ENCODE peak calls at places on chromosomes 7 and 10, in five cellular contexts. One of them, this sample, is unnamed.
A peak's percentile ranks its signal among the peaks of the same experiment; 100 is the strongest.

GRCh38 chr10:26481914-26482550 is 43.9 kb downstream of the APBB1IP start:
- DNase-seq in NCI-H1092 treated with DMSO at 0.1 percent for 48 hours: no peak
- DNase-seq in heart left ventricle: no peak
- DNase-seq in EL: no peak
- DNase-seq in A549: no peak
- DNase-seq in this sample: peak; percentile 69

GRCh38 chr7:47516985-47517590 is 64.8 kb downstream of the TNS3 start:
- DNase-seq in heart left ventricle: no peak
- DNase-seq in A549: no peak
- DNase-seq in EL: no peak
- DNase-seq in NCI-H1092 treated with DMSO at 0.1 percent for 48 hours: peak; percentile 95
- DNase-seq in this sample: no peak

GRCh38 chr7:74409571-74409970 is 44.1 kb upstream of the GTF2IRD1 start:
- DNase-seq in heart left ventricle: no peak
- DNase-seq in NCI-H1092 treated with DMSO at 0.1 percent for 48 hours: no peak
- DNase-seq in EL: no peak
- DNase-seq in A549: no peak
- DNase-seq in this sample: no peak

GRCh38 chr10:58335306-58336005 is 650 bp downstream of the UBE2D1 start:
- DNase-seq in heart left ventricle: peak; percentile 54
- DNase-seq in A549: peak; percentile 33
- DNase-seq in EL: peak; percentile 48
- DNase-seq in NCI-H1092 treated with DMSO at 0.1 percent for 48 hours: peak; percentile 4
- DNase-seq in this sample: no peak

GRCh38 chr10:50511512-50512213 is 112.1 kb downstream of the SGMS1 start:
- DNase-seq in NCI-H1092 treated with DMSO at 0.1 percent for 48 hours: no peak
- DNase-seq in heart left ventricle: no peak
- DNase-seq in EL: peak; percentile 36
- DNase-seq in A549: no peak
- DNase-seq in this sample: no peak

GRCh38 chr7:100171087-100171681 is 2.8 kb upstream of the GAL3ST4 start:
- DNase-seq in A549: no peak
- DNase-seq in EL: no peak
- DNase-seq in NCI-H1092 treated with DMSO at 0.1 percent for 48 hours: no peak
- DNase-seq in heart left ventricle: no peak
- DNase-seq in this sample: peak; percentile 51

GRCh38 chr7:94088560-94088959 is 84.4 kb upstream of the BET1 start:
- DNase-seq in A549: no peak
- DNase-seq in heart left ventricle: no peak
- DNase-seq in EL: peak; percentile 9
- DNase-seq in NCI-H1092 treated with DMSO at 0.1 percent for 48 hours: no peak
- DNase-seq in this sample: no peak

GRCh38 chr7:4650471-4651047 is 31.5 kb upstream of the FOXK1 start:
- DNase-seq in heart left ventricle: peak; percentile 42
- DNase-seq in EL: no peak
- DNase-seq in A549: no peak
- DNase-seq in NCI-H1092 treated with DMSO at 0.1 percent for 48 hours: peak; percentile 12
- DNase-seq in this sample: no peak

GRCh38 chr10:110845756-110846620 is 25.7 kb upstream of the PDCD4 start:
- DNase-seq in heart left ventricle: no peak
- DNase-seq in NCI-H1092 treated with DMSO at 0.1 percent for 48 hours: peak; percentile 45
- DNase-seq in EL: no peak
- DNase-seq in A549: no peak
- DNase-seq in this sample: no peak

GRCh38 chr10:4344544-4344994 is 481.4 kb upstream of the AKR1E2 start:
- DNase-seq in A549: peak; percentile 69
- DNase-seq in heart left ventricle: peak; percentile 67
- DNase-seq in NCI-H1092 treated with DMSO at 0.1 percent for 48 hours: no peak
- DNase-seq in EL: peak; percentile 100
- DNase-seq in this sample: no peak

GRCh38 chr10:75356484-75356883 is 45.1 kb downstream of the ZNF503 start:
- DNase-seq in EL: no peak
- DNase-seq in A549: no peak
- DNase-seq in heart left ventricle: no peak
- DNase-seq in NCI-H1092 treated with DMSO at 0.1 percent for 48 hours: no peak
- DNase-seq in this sample: no peak

GRCh38 chr7:7895754-7896153 is 72.8 kb upstream of the GLCCI1 start:
- DNase-seq in NCI-H1092 treated with DMSO at 0.1 percent for 48 hours: peak; percentile 66
- DNase-seq in EL: no peak
- DNase-seq in heart left ventricle: no peak
- DNase-seq in A549: no peak
- DNase-seq in this sample: no peak

GRCh38 chr7:19958309-19958896 is 185.0 kb upstream of the TMEM196 start:
- DNase-seq in A549: peak; percentile 63
- DNase-seq in heart left ventricle: no peak
- DNase-seq in NCI-H1092 treated with DMSO at 0.1 percent for 48 hours: no peak
- DNase-seq in EL: peak; percentile 92
- DNase-seq in this sample: no peak

GRCh38 chr10:47090042-47090441 is 178.8 kb downstream of the PTPN20 start:
- DNase-seq in heart left ventricle: no peak
- DNase-seq in NCI-H1092 treated with DMSO at 0.1 percent for 48 hours: no peak
- DNase-seq in A549: no peak
- DNase-seq in EL: no peak
- DNase-seq in this sample: no peak

GRCh38 chr7:1530946-1531262 is 402 bp downstream of the MAFK start:
- DNase-seq in heart left ventricle: no peak
- DNase-seq in NCI-H1092 treated with DMSO at 0.1 percent for 48 hours: no peak
- DNase-seq in A549: no peak
- DNase-seq in EL: no peak
- DNase-seq in this sample: no peak

GRCh38 chr10:114458955-114459354 is 54.7 kb upstream of the AFAP1L2 start:
- DNase-seq in EL: peak; percentile 44
- DNase-seq in A549: peak; percentile 40
- DNase-seq in heart left ventricle: no peak
- DNase-seq in NCI-H1092 treated with DMSO at 0.1 percent for 48 hours: no peak
- DNase-seq in this sample: peak; percentile 44

GRCh38 chr10:43115881-43116595 is 22.2 kb upstream of the CSGALNACT2 start:
- DNase-seq in A549: no peak
- DNase-seq in heart left ventricle: no peak
- DNase-seq in NCI-H1092 treated with DMSO at 0.1 percent for 48 hours: no peak
- DNase-seq in EL: no peak
- DNase-seq in this sample: no peak

GRCh38 chr10:12839349-12839927 is 162.1 kb downstream of the CCDC3 start:
- DNase-seq in A549: no peak
- DNase-seq in EL: no peak
- DNase-seq in heart left ventricle: no peak
- DNase-seq in NCI-H1092 treated with DMSO at 0.1 percent for 48 hours: no peak
- DNase-seq in this sample: no peak

GRCh38 chr10:104122273-104123107 is 519 bp downstream of the SFR1 start:
- DNase-seq in NCI-H1092 treated with DMSO at 0.1 percent for 48 hours: peak; percentile 64
- DNase-seq in heart left ventricle: no peak
- DNase-seq in A549: no peak
- DNase-seq in EL: no peak
- DNase-seq in this sample: no peak

GRCh38 chr7:16801111-16801542 is 3.7 kb downstream of the AGR2 start:
- DNase-seq in heart left ventricle: no peak
- DNase-seq in A549: peak; percentile 84
- DNase-seq in NCI-H1092 treated with DMSO at 0.1 percent for 48 hours: peak; percentile 60
- DNase-seq in EL: peak; percentile 83
- DNase-seq in this sample: no peak

GRCh38 chr7:158572000-158572828 is 15.4 kb downstream of the PTPRN2 start:
- DNase-seq in A549: peak; percentile 62
- DNase-seq in heart left ventricle: no peak
- DNase-seq in EL: no peak
- DNase-seq in NCI-H1092 treated with DMSO at 0.1 percent for 48 hours: peak; percentile 67
- DNase-seq in this sample: no peak

GRCh38 chr10:103612462-103613365 is 119.2 kb downstream of the NEURL1 start:
- DNase-seq in A549: no peak
- DNase-seq in EL: peak; percentile 75
- DNase-seq in NCI-H1092 treated with DMSO at 0.1 percent for 48 hours: no peak
- DNase-seq in heart left ventricle: no peak
- DNase-seq in this sample: no peak

GRCh38 chr7:82044497-82045080 is 274.7 kb upstream of the HGF start:
- DNase-seq in NCI-H1092 treated with DMSO at 0.1 percent for 48 hours: peak; percentile 70
- DNase-seq in A549: no peak
- DNase-seq in EL: peak; percentile 59
- DNase-seq in heart left ventricle: peak; percentile 36
- DNase-seq in this sample: peak; percentile 43

GRCh38 chr7:134458341-134458805 is 527 bp downstream of the AKR1B1 start:
- DNase-seq in A549: peak; percentile 87
- DNase-seq in heart left ventricle: peak; percentile 46
- DNase-seq in EL: peak; percentile 64
- DNase-seq in NCI-H1092 treated with DMSO at 0.1 percent for 48 hours: peak; percentile 59
- DNase-seq in this sample: peak; percentile 64

GRCh38 chr7:91784469-91784868 is 96.0 kb downstream of the MTERF1 start:
- DNase-seq in A549: peak; percentile 26
- DNase-seq in heart left ventricle: no peak
- DNase-seq in NCI-H1092 treated with DMSO at 0.1 percent for 48 hours: peak; percentile 54
- DNase-seq in EL: peak; percentile 46
- DNase-seq in this sample: no peak